ENCODE peak calls at places on chromosome 9, in eight cellular contexts. D, M, R, C, P, J, Y and A are unnamed samples.

GRCh38 chr9:116859763-116860162 is 172.7 kb downstream of the TRIM32 start:
- DNase-seq in D (no peak), M (no peak), R (no peak), C (no peak), P (no peak), J (no peak), Y (no peak), A (no peak)

GRCh38 chr9:75185585-75186170 is 97.4 kb downstream of the OSTF1 start:
- DNase-seq in D (no peak), M (peak), R (peak), C (peak), P (peak), J (no peak), Y (peak), A (peak)

GRCh38 chr9:37151802-37152201 is 31.4 kb downstream of the ZCCHC7 start:
- DNase-seq in D (no peak), M (no peak), R (no peak), C (no peak), P (no peak), J (no peak), Y (peak), A (no peak)

GRCh38 chr9:77449177-77450092 is 198.7 kb downstream of the GNA14 start:
- DNase-seq in D (no peak), M (no peak), R (no peak), C (no peak), P (no peak), J (no peak), Y (peak), A (no peak)

GRCh38 chr9:102355982-102356381 is 617.5 kb upstream of the GRIN3A start:
- DNase-seq in D (no peak), M (no peak), R (no peak), C (no peak), P (no peak), J (no peak), Y (no peak), A (no peak)

GRCh38 chr9:5629312-5630037 is 568 bp downstream of the RIC1 start:
- DNase-seq in D (peak), M (peak), R (peak), C (peak), P (peak), J (peak), Y (peak), A (peak)

GRCh38 chr9:133488686-133489252 is 9.9 kb upstream of the SLC2A6 start:
- DNase-seq in D (no peak), M (no peak), R (peak), C (no peak), P (no peak), J (no peak), Y (no peak), A (no peak)

GRCh38 chr9:95138474-95138873 is 179.0 kb downstream of the FANCC start:
- DNase-seq in D (no peak), M (no peak), R (no peak), C (no peak), P (no peak), J (no peak), Y (no peak), A (no peak)

GRCh38 chr9:3385871-3386270 is 139.9 kb downstream of the RFX3 start:
- DNase-seq in D (no peak), M (no peak), R (no peak), C (no peak), P (peak), J (no peak), Y (no peak), A (no peak)

GRCh38 chr9:99340281-99340680 is 118.2 kb downstream of the SEC61B start:
- DNase-seq in D (no peak), M (no peak), R (no peak), C (no peak), P (no peak), J (no peak), Y (no peak), A (no peak)

GRCh38 chr9:128034821-128035764 is 32.0 kb downstream of the NAIF1 start:
- DNase-seq in D (peak), M (peak), R (peak), C (peak), P (peak), J (peak), Y (peak), A (peak)

GRCh38 chr9:35814106-35814840 is 569 bp downstream of the HINT2 start:
- DNase-seq in D (peak), M (peak), R (peak), C (peak), P (peak), J (peak), Y (peak), A (peak)

GRCh38 chr9:134855231-134855899 is 25.2 kb upstream of the FCN2 start:
- DNase-seq in D (no peak), M (no peak), R (peak), C (no peak), P (no peak), J (no peak), Y (no peak), A (no peak)

GRCh38 chr9:104080983-104081382 is 13.1 kb upstream of the SMC2 start:
- DNase-seq in D (no peak), M (no peak), R (no peak), C (no peak), P (no peak), J (no peak), Y (no peak), A (peak)

GRCh38 chr9:79975471-79976316 is 403.9 kb downstream of the TLE4 start:
- DNase-seq in D (no peak), M (no peak), R (no peak), C (no peak), P (no peak), J (no peak), Y (no peak), A (peak)

GRCh38 chr9:121640486-121641227 is 10.8 kb upstream of the DAB2IP start:
- DNase-seq in D (no peak), M (no peak), R (no peak), C (peak), P (no peak), J (no peak), Y (no peak), A (no peak)

GRCh38 chr9:3549243-3549642 is 23.4 kb upstream of the RFX3 start:
- DNase-seq in D (no peak), M (no peak), R (no peak), C (no peak), P (no peak), J (no peak), Y (no peak), A (no peak)

GRCh38 chr9:22052376-22052945 is 43.4 kb upstream of the CDKN2B start:
- DNase-seq in D (peak), M (no peak), R (no peak), C (no peak), P (peak), J (no peak), Y (peak), A (no peak)

DNA sequence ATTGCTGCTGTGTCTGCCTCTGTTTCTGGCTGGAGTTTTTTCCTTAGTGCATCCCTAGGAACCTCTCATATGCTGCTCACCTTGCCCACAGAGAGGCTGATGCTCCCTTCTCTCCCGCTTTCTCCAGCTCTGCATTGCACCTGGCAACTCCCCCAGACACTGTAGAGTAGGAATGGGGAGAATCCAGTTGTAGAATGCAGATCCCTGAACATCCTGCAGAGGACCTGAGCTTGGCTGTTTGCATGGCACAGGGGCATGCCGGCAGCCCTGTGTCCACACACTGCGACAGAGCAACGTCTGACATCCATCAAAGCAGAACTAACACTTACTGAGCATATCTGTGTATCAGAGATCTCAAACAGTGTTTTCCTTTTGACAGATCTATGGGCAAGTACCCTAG is 19.8 kb downstream of the IDNK start:
- DNase-seq in D (no peak), M (no peak), R (no peak), C (no peak), P (no peak), J (no peak), Y (no peak), A (no peak)
- TF ChIP-seq CTCF in D (no peak), M (no peak), R (no peak), C (no peak), P (no peak), J (no peak), Y (no peak), A (no peak)

DNA sequence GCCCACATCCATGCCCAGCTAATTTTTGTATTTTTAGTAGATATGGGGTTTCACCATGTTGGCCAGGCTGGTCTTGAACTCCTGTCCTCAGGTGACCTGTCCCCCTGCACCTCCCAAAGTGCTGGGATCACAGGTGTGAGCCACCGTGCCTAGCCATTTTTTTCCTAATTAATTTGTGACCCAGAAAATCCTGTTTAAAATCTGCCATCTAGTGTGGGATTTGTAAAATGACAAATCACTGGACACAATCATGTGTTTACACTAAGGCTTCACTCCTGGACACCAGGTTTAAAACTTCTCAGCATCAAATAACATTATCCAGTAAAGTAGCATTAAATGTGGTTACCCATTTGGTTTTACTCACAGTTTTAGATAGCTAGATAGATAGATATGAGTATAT is 18.6 kb upstream of the KDM4C start:
- DNase-seq in D (no peak), M (no peak), R (no peak), C (no peak), P (peak), J (no peak), Y (peak), A (no peak)
- TF ChIP-seq CTCF in D (peak), M (peak), R (no peak), C (peak), P (no peak), J (peak), Y (peak), A (peak)

GRCh38 chr9:129884220-129885017 is 49.2 kb downstream of the USP20 start:
- DNase-seq in D (peak), M (peak), R (peak), C (peak), P (peak), J (peak), Y (peak), A (peak)

GRCh38 chr9:129887210-129888084 is 52.2 kb downstream of the USP20 start:
- DNase-seq in D (no peak), M (no peak), R (no peak), C (no peak), P (no peak), J (no peak), Y (peak), A (no peak)

GRCh38 chr9:129886226-129887174 is 51.2 kb downstream of the USP20 start:
- DNase-seq in D (no peak), M (no peak), R (no peak), C (no peak), P (no peak), J (no peak), Y (peak), A (no peak)

GRCh38 chr9:129885670-129886106 is 50.4 kb downstream of the USP20 start:
- DNase-seq in D (peak), M (peak), R (peak), C (peak), P (peak), J (peak), Y (peak), A (peak)

GRCh38 chr9:129885018-129885669 is 49.9 kb downstream of the USP20 start:
- DNase-seq in D (no peak), M (no peak), R (peak), C (peak), P (no peak), J (no peak), Y (no peak), A (no peak)
- TF ChIP-seq CTCF in D (peak), M (no peak), R (no peak), C (no peak), P (no peak), J (no peak), Y (no peak), A (no peak)

GRCh38 chr9:130623466-130623865 is 40.9 kb upstream of the PRDM12 start:
- DNase-seq in D (no peak), M (no peak), R (no peak), C (no peak), P (no peak), J (no peak), Y (no peak), A (no peak)

GRCh38 chr9:130626249-130626982 is 38.0 kb upstream of the PRDM12 start:
- DNase-seq in D (no peak), M (no peak), R (no peak), C (no peak), P (no peak), J (no peak), Y (no peak), A (peak)

GRCh38 chr9:130627051-130627450 is 37.3 kb upstream of the PRDM12 start:
- DNase-seq in D (no peak), M (no peak), R (no peak), C (no peak), P (no peak), J (no peak), Y (no peak), A (no peak)

GRCh38 chr9:130627896-130628792 is 36.2 kb upstream of the PRDM12 start:
- DNase-seq in D (no peak), M (no peak), R (no peak), C (no peak), P (no peak), J (no peak), Y (no peak), A (no peak)

GRCh38 chr9:130624154-130624553 is 40.2 kb upstream of the PRDM12 start:
- DNase-seq in D (no peak), M (no peak), R (no peak), C (no peak), P (no peak), J (no peak), Y (no peak), A (no peak)
- TF ChIP-seq CTCF in D (no peak), M (no peak), R (no peak), C (no peak), P (no peak), J (no peak), Y (no peak), A (no peak)

GRCh38 chr9:9387511-9388115 is 1225.2 kb downstream of the PTPRD start:
- DNase-seq in D (no peak), M (no peak), R (no peak), C (no peak), P (no peak), J (no peak), Y (no peak), A (no peak)
- TF ChIP-seq CTCF in D (no peak), M (peak), R (no peak), C (no peak), P (no peak), J (no peak), Y (no peak), A (peak)